ENCODE peak calls at places on chromosomes 11 and 22, in nine cellular contexts. L is cardiac muscle cell; A is brain microvascular endothelial cell; Q is IMR-90; V is CD4-positive, alpha-beta T cell; W is left ventricle myocardium inferior; G is heart left ventricle; D is lower lobe of right lung; X is AG04450. K is an unnamed sample.

GRCh38 chr11:70159612-70160570 is 43.2 kb upstream of the FADD start:
- DNase-seq in L (no peak), A (no peak), Q (peak), V (no peak), W (no peak), G (no peak), D (no peak), X (no peak), K (no peak)

GRCh38 chr11:38019072-38019775 is 1421.2 kb upstream of the RAG2 start:
- DNase-seq in L (peak), A (no peak), Q (no peak), V (no peak), W (no peak), G (no peak), D (no peak), X (no peak), K (no peak)

GRCh38 chr11:60563553-60564235 is 48.5 kb downstream of the MS4A13 start:
- DNase-seq in L (no peak), A (no peak), Q (no peak), V (no peak), W (no peak), G (no peak), D (no peak), X (no peak), K (no peak)

GRCh38 chr11:82980292-82980691 is 78.8 kb downstream of the DDIAS start:
- DNase-seq in L (peak), A (peak), Q (peak), V (no peak), W (no peak), G (no peak), D (no peak), X (peak), K (no peak)

GRCh38 chr22:24942301-24942700 is 4.2 kb downstream of the LHFPL7 start:
- DNase-seq in L (no peak), A (no peak), Q (no peak), V (no peak), W (no peak), G (no peak), D (no peak), X (no peak), K (no peak)

GRCh38 chr11:2777871-2778629 is 78.3 kb upstream of the KCNQ1OT1 start:
- DNase-seq in L (no peak), A (no peak), Q (no peak), V (no peak), W (peak), G (peak), D (peak), X (no peak), K (no peak)

GRCh38 chr11:8017071-8017470 is 29.9 kb downstream of the EIF3F start:
- DNase-seq in L (no peak), A (no peak), Q (no peak), V (no peak), W (no peak), G (no peak), D (no peak), X (no peak), K (no peak)

GRCh38 chr11:83280256-83280655 is 5.9 kb downstream of the CCDC90B start:
- DNase-seq in L (peak), A (no peak), Q (no peak), V (no peak), W (no peak), G (no peak), D (no peak), X (no peak), K (no peak)

GRCh38 chr11:30983143-30983542 is 386.4 kb downstream of the DCDC1 start:
- DNase-seq in L (no peak), A (no peak), Q (no peak), V (no peak), W (no peak), G (no peak), D (no peak), X (no peak), K (no peak)

GRCh38 chr11:108223449-108224149 is 732 bp downstream of the ATM start:
- DNase-seq in L (peak), A (peak), Q (peak), V (no peak), W (no peak), G (no peak), D (no peak), X (no peak), K (peak)

GRCh38 chr22:24099661-24100060 is 81.6 kb upstream of the SUSD2 start:
- DNase-seq in L (no peak), A (no peak), Q (no peak), V (no peak), W (no peak), G (no peak), D (peak), X (no peak), K (no peak)

GRCh38 chr22:35894464-35894878 is 134.2 kb downstream of the RBFOX2 start:
- DNase-seq in L (no peak), A (no peak), Q (no peak), V (no peak), W (no peak), G (no peak), D (no peak), X (no peak), K (no peak)
- H3K27ac ChIP-seq in L (peak), A (no peak), Q (peak), V (no peak), W (peak), G (peak), D (no peak), X (no peak), K (no peak)

GRCh38 chr11:12679471-12679870 is 5.2 kb downstream of the TEAD1 start:
- DNase-seq in L (no peak), A (no peak), Q (no peak), V (no peak), W (no peak), G (no peak), D (no peak), X (no peak), K (no peak)

GRCh38 chr11:12680246-12680939 is 6.2 kb downstream of the TEAD1 start:
- DNase-seq in L (peak), A (peak), Q (peak), V (no peak), W (peak), G (peak), D (peak), X (peak), K (peak)

GRCh38 chr11:12678092-12678491 is 3.9 kb downstream of the TEAD1 start:
- DNase-seq in L (no peak), A (no peak), Q (no peak), V (no peak), W (no peak), G (no peak), D (no peak), X (no peak), K (no peak)

GRCh38 chr11:12677131-12677530 is 2.9 kb downstream of the TEAD1 start:
- DNase-seq in L (peak), A (no peak), Q (no peak), V (no peak), W (no peak), G (no peak), D (no peak), X (no peak), K (no peak)

DNA sequence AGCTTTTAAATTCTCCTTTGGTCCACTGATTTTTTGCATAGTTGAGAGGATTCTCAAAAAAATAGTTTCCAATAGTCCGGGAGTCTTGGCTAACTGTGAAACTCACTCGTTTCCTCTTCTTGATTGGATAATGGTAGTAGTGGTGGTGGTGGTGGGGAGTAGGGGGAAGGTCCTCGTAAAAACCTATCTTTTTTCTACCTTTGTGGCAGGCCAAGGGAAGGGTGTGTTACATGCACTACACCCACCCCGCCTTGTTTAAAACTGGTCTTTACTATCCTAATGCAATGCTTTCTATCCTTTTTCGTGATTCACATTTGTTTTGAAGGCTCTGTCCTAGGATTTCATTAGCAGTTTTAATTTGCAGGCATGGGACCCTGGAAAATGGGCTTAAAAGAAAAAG is 4.8 kb downstream of the TEAD1 start:
- DNase-seq in L (no peak), A (no peak), Q (no peak), V (no peak), W (no peak), G (no peak), D (no peak), X (no peak), K (no peak)
- H3K27ac ChIP-seq in L (no peak), A (no peak), Q (peak), V (no peak), W (no peak), G (no peak), D (no peak), X (no peak), K (no peak)

GRCh38 chr11:328012-328411 is 7.4 kb upstream of the IFITM3 start:
- DNase-seq in L (no peak), A (no peak), Q (no peak), V (no peak), W (no peak), G (peak), D (no peak), X (no peak), K (no peak)

GRCh38 chr11:329886-330253 is 9.2 kb upstream of the IFITM3 start:
- DNase-seq in L (no peak), A (no peak), Q (no peak), V (no peak), W (no peak), G (no peak), D (no peak), X (no peak), K (no peak)

GRCh38 chr11:330694-331314 is 10.1 kb upstream of the IFITM3 start:
- DNase-seq in L (no peak), A (no peak), Q (no peak), V (no peak), W (no peak), G (peak), D (no peak), X (no peak), K (no peak)

GRCh38 chr11:331332-332060 is 10.8 kb upstream of the IFITM3 start:
- DNase-seq in L (no peak), A (no peak), Q (no peak), V (no peak), W (no peak), G (peak), D (no peak), X (no peak), K (no peak)

GRCh38 chr11:330307-330693 is 9.6 kb upstream of the IFITM3 start:
- DNase-seq in L (no peak), A (no peak), Q (no peak), V (no peak), W (no peak), G (peak), D (no peak), X (no peak), K (no peak)
- H3K27ac ChIP-seq in L (no peak), A (no peak), Q (no peak), V (no peak), W (no peak), G (no peak), D (no peak), X (no peak), K (no peak)

DNA sequence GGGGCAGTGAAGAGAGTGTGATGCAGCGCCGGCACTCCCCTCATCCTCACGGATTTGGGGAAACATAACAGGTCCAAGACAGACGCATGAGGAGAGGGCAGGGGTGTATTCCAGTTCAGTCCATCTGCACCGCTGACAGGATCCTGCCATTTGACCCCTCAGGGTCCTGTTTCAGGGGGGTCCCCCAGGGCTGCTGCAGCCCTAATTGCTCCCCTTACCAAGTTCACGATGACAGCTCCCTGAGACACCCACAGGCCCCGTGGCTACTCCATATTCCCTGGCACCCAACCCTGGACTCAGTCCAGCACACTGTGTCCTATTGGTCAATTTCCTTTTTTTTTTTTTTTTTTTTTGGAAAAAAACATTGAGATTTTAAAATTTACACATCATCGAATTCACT is 41.5 kb downstream of the SHANK2 start:
- DNase-seq in L (no peak), A (no peak), Q (no peak), V (no peak), W (no peak), G (no peak), D (no peak), X (no peak), K (no peak)
- H3K27ac ChIP-seq in L (no peak), A (no peak), Q (no peak), V (no peak), W (no peak), G (no peak), D (no peak), X (no peak), K (no peak)

DNA sequence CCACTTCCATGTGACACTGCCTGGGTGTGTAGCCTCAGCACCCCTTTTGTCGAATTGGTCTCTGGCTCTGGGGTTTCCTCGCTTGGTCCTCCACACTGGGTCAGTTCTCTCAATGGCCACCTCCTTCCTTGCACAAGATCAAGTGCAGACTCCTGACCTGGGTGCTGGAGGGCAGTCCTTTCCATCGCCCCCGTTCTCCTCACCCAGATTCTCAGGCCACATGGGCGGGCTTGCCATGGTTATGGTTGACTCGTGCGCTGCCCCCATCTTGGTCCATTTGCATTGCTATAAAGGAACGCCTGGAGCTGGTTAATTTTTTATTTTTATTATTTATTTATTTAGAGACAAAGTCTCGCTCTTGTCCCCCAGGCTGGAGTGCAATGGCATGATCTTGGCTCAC is 5.5 kb upstream of the PARVB start:
- DNase-seq in L (no peak), A (no peak), Q (no peak), V (no peak), W (no peak), G (no peak), D (peak), X (no peak), K (no peak)
- H3K27ac ChIP-seq in L (no peak), A (no peak), Q (no peak), V (no peak), W (peak), G (no peak), D (no peak), X (no peak), K (no peak)

GRCh38 chr11:46277623-46278386 is at the start of gene CREB3L1:
- DNase-seq in L (peak), A (no peak), Q (no peak), V (no peak), W (peak), G (peak), D (peak), X (no peak), K (no peak)

GRCh38 chr11:46278387-46279173 is 1.1 kb downstream of the CREB3L1 start:
- DNase-seq in L (peak), A (peak), Q (peak), V (peak), W (peak), G (peak), D (peak), X (no peak), K (no peak)

GRCh38 chr11:46279393-46280099 is 2.1 kb downstream of the CREB3L1 start:
- DNase-seq in L (peak), A (peak), Q (peak), V (no peak), W (peak), G (peak), D (no peak), X (no peak), K (peak)

GRCh38 chr11:46275964-46276641 is 1.4 kb upstream of the CREB3L1 start:
- DNase-seq in L (no peak), A (no peak), Q (no peak), V (no peak), W (no peak), G (no peak), D (peak), X (no peak), K (no peak)

DNA sequence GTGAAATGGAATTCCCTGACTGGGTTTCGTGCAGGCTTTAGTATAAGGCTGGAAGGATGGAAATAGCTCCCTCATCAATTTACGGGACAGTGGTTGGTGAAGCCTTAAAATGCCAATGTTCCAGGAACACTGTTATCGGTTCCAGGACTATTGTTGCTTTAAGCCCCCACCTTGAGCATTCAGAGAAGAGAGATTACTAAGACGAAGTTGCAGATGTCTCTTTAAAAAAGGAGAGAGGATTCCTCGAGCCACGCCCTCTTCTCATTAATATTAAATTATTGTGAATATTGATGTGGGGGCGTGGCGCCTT is 194 bp upstream of the CREB3L1 start:
- DNase-seq in L (peak), A (peak), Q (peak), V (no peak), W (no peak), G (no peak), D (no peak), X (no peak), K (no peak)
- H3K27ac ChIP-seq in L (no peak), A (peak), Q (no peak), V (no peak), W (peak), G (peak), D (peak), X (no peak), K (no peak)

DNA sequence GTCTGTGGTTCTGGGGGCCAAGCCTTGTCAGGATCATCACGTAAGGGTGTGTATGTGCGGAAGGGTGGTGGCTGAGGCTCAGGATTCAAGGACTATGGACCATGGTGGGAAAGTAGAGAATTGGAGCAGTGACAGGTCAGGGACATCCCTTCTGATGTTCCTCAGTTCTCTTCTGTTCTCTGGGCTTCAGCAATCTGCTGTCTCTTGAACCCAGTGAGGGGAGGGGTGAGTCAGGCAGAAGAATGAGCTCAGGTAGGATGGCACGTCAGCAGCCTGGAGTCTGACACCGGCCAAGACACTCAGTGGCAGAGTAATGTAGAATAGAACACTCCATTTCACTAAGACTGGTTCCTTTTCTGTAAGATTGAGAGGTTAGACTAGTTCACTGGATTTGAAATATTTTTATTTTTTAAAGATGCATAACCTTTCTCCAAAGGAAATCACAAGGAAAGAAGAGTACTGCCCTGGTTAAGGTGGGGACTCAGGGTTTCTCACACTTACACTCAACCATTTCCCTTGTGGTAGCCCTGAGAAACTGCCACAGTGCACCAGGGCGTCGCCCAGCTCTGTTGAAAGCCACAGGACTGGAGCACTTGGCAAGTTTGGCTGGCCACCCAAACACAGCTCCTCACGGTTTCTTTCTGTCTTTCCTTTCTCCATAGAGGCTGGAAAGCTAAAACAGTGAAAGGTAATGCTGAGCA is 23.2 kb upstream of the MICAL2 start:
- DNase-seq in L (peak), A (peak), Q (peak), V (no peak), W (no peak), G (no peak), D (peak), X (no peak), K (no peak)
- H3K27ac ChIP-seq in L (no peak), A (peak), Q (peak), V (no peak), W (peak), G (peak), D (peak), X (peak), K (no peak)

GRCh38 chr22:30667092-30667485 is 586 bp downstream of the DUSP18 start:
- DNase-seq in L (peak), A (no peak), Q (no peak), V (no peak), W (no peak), G (no peak), D (no peak), X (no peak), K (no peak)
- H3K27ac ChIP-seq in L (no peak), A (no peak), Q (no peak), V (no peak), W (peak), G (no peak), D (peak), X (no peak), K (peak)

GRCh38 chr11:129063118-129063517 is 120.4 kb upstream of the TP53AIP1 start:
- DNase-seq in L (no peak), A (no peak), Q (no peak), V (no peak), W (no peak), G (no peak), D (no peak), X (no peak), K (no peak)
- H3K27ac ChIP-seq in L (no peak), A (no peak), Q (no peak), V (no peak), W (no peak), G (no peak), D (no peak), X (no peak), K (no peak)

DNA sequence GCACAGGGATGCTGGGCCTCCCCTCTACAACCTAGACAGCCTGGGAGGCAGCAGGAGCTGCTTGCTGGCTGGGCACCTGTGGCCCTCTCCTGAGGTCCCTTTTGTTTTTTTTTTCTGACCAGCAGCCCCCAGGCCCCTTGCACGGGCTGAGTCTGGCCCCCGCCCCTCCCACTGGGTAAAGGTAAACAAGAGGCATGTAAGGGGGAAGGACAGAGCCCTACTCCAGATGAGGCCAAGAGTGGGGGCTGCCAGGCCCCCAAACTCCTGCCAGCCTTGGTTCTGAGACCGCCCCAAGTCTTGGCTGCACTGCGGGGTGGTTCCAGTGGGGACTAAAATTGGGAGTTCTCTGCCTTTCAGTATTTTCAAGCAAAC is 9.2 kb downstream of the PLXNB2 start:
- DNase-seq in L (no peak), A (no peak), Q (no peak), V (no peak), W (no peak), G (no peak), D (no peak), X (no peak), K (no peak)
- H3K27ac ChIP-seq in L (no peak), A (no peak), Q (no peak), V (no peak), W (peak), G (peak), D (peak), X (no peak), K (no peak)

K was measured in substantia nigra.